ENCODE peak calls at places on chromosomes 16 and 17, in ten cellular contexts. J is GM12865; O is right cardiac atrium; T is tibial artery; K is astrocyte of the cerebellum; F is bronchial epithelial cell; R is left ventricle myocardium inferior; H is suprapubic skin; M is heart left ventricle; A is CD4-positive, alpha-beta memory T cell. S is an unnamed sample.

GRCh38 chr16:68760671-68761275 is 23.7 kb downstream of the CDH1 start:
- DNase-seq in A (no peak), J (peak; percentile 97), O (no peak), T (no peak), F (peak; percentile 96), H (no peak), R (no peak), K (no peak), M (no peak), S (no peak)

GRCh38 chr17:58529275-58529674 is 14.8 kb upstream of the MTMR4 start:
- DNase-seq in M (no peak), J (no peak), H (no peak), R (no peak), T (no peak), F (no peak), O (no peak), A (no peak), K (no peak), S (no peak)

GRCh38 chr17:80482058-80482318 is 5.6 kb upstream of the NPTX1 start:
- DNase-seq in K (no peak), H (no peak), M (no peak), T (no peak), O (peak; percentile 27), R (no peak), J (no peak), A (no peak), F (no peak), S (no peak)

GRCh38 chr16:56354016-56354415 is 71.3 kb downstream of the AMFR start:
- DNase-seq in T (peak; percentile 19), O (no peak), R (no peak), A (no peak), H (peak; percentile 49), K (no peak), M (peak; percentile 6), J (no peak), F (no peak), S (no peak)

GRCh38 chr17:57518587-57519118 is 226.4 kb downstream of the CCDC182 start:
- DNase-seq in R (peak; percentile 66), A (no peak), O (peak; percentile 89), M (peak; percentile 87), J (no peak), T (no peak), H (no peak), K (no peak), F (no peak), S (no peak)

GRCh38 chr17:41013181-41013580 is 4.3 kb upstream of the KRTAP3-1 start:
- DNase-seq in T (no peak), H (no peak), M (no peak), J (no peak), R (no peak), F (peak; percentile 33), A (no peak), O (no peak), K (no peak), S (no peak)

GRCh38 chr17:50426814-50427787 is 1.1 kb downstream of the ACSF2 start:
- DNase-seq in O (peak; percentile 57), A (no peak), T (peak; percentile 27), J (peak; percentile 55), M (peak; percentile 50), K (no peak), R (peak; percentile 17), F (peak; percentile 42), H (no peak), S (no peak)

GRCh38 chr16:75225678-75226515 is 7.1 kb downstream of the CTRB1 start:
- DNase-seq in F (no peak), J (no peak), K (no peak), T (no peak), M (peak; percentile 43), H (peak; percentile 66), O (peak; percentile 72), A (no peak), R (no peak), S (peak; percentile 47)

GRCh38 chr16:10521681-10522274 is 58.6 kb downstream of the EMP2 start:
- DNase-seq in A (peak; percentile 34), F (peak; percentile 62), M (peak; percentile 60), O (no peak), R (no peak), K (peak; percentile 54), J (peak; percentile 75), H (peak; percentile 71), T (peak; percentile 70), S (no peak)

GRCh38 chr16:88700636-88701482 is 5.3 kb downstream of the RNF166 start:
- DNase-seq in K (peak; percentile 37), J (peak; percentile 96), R (peak; percentile 93), H (peak; percentile 93), A (peak; percentile 95), F (peak; percentile 40), T (peak; percentile 92), O (peak; percentile 96), M (peak; percentile 96), S (peak; percentile 98)

GRCh38 chr17:13102477-13102876 is 84.7 kb upstream of the ELAC2 start:
- DNase-seq in A (no peak), F (no peak), M (no peak), J (no peak), R (no peak), T (no peak), O (no peak), K (no peak), H (no peak), S (no peak)

GRCh38 chr16:27188633-27189032 is 14.7 kb upstream of the KDM8 start:
- DNase-seq in T (no peak), K (no peak), O (no peak), M (no peak), J (no peak), R (no peak), H (no peak), A (no peak), F (no peak), S (no peak)

DNA sequence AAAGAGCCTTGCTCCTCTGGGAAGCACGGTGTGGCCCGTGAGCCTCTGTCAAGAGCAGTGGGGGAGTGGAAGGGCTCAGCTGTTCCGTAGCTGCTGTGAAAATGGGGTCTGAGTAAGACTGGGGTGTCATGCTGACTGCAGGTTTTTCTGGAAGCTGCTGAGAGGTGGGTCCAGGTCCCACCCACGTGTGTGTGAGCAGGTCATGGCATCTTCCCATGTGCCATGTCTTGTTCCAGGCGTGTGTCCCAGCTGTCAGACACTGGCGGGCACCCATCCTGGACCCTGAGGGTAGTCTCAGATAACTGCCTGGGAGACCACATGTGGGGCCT is 93.0 kb downstream of the NPIPB11 start:
- DNase-seq in O (no peak), J (no peak), K (no peak), M (no peak), T (no peak), H (no peak), R (no peak), F (no peak), A (no peak), S (no peak)
- H3K4me3 ChIP-seq in O (no peak overlapping the region), J (no peak overlapping the region), K (no peak overlapping the region), M (no peak overlapping the region), T (no peak overlapping the region), H (no peak overlapping the region), R (no peak overlapping the region), F (no peak overlapping the region), A (no peak overlapping the region), S (no peak overlapping the region)

GRCh38 chr16:83839561-83839960 is 31.8 kb downstream of the HSBP1 start:
- DNase-seq in O (no peak), A (no peak), J (no peak), T (no peak), K (no peak), M (no peak), R (no peak), H (no peak), F (no peak), S (no peak)
- H3K4me3 ChIP-seq in O (no peak overlapping the region), A (no peak overlapping the region), J (no peak overlapping the region), T (no peak overlapping the region), K (no peak overlapping the region), M (no peak overlapping the region), R (no peak overlapping the region), H (no peak overlapping the region), F (no peak overlapping the region), S (no peak overlapping the region)

DNA sequence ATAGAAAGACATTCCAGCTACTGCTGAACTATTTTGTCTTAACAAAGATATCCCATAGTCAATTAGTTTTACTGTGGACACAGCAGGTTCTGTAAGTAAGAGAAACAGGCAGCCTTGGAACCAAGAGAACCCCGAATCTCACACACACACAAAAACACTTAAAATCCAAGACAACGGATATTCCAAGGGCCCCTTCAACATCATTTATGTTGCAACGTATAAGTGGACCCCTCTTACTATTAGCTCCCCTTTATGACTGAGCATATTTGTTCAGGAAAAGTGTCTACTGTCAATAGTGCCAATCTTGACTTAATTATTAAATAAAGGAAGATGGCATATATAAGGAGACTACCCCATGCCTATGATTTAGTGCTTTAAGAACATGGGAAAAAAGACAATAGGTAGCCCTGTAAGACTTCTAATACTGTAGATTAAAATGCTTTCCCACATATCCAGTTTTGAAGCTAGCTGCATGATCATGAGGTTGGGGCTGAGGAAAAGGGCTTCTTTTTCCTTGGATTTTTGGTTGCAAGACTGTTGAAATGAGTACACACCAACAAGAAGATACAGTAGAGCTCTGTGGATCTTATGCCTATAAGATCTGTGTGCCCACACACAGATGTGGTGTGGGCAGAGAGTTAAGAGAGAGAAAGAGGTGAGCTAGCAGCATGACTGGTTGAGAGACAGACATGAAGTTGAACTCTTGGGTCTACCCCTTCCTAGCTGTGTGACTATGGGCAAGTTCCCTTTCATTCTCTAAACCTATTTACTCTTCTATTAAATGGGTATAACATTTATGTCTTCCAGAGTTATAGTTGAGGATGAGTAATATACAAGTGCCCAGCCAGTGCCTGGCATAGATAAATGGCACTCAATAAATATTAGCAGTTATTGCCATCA is 3.0 kb downstream of the MMD start:
- DNase-seq in O (no peak), K (no peak), F (no peak), A (no peak), M (no peak), R (no peak), T (no peak), J (no peak), H (no peak), S (no peak)
- H3K4me3 ChIP-seq in O (no peak overlapping the region), K (no peak overlapping the region), F (no peak overlapping the region), A (no peak overlapping the region), M (no peak overlapping the region), R (no peak overlapping the region), T (no peak overlapping the region), J (peak overlapping the region; percentile 84), H (no peak overlapping the region), S (no peak overlapping the region)

GRCh38 chr16:23786964-23787571 is 32.2 kb downstream of the CHP2 start:
- DNase-seq in M (no peak), A (no peak), H (no peak), F (no peak), J (no peak), K (no peak), T (no peak), R (no peak), O (no peak), S (no peak)
- H3K4me3 ChIP-seq in M (no peak overlapping the region), A (no peak overlapping the region), H (no peak overlapping the region), F (no peak overlapping the region), J (no peak overlapping the region), K (no peak overlapping the region), T (no peak overlapping the region), R (no peak overlapping the region), O (no peak overlapping the region), S (no peak overlapping the region)

DNA sequence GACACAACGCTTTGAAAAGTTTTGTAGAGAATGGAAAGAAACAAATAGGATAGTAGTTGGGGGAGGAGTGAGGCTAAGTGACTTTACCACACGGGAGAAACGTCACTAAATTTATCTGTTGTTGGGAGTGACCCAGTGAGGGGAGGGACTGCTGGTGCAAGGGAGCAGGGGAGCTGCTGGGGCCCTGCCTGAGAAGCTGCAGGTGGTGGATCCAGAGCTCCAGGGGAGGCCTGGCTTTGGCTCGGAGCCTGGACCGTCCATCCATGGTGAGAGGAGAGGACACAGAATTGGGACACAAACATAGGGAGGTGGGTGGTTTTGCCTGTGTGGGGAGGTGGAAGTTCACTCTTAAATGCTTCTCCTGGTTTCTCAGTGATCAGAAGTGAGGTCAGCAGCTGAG is 107.6 kb downstream of the GOSR1 start:
- DNase-seq in H (peak; percentile 10), F (no peak), K (no peak), O (no peak), R (no peak), M (no peak), J (no peak), T (no peak), A (no peak), S (no peak)
- H3K4me3 ChIP-seq in H (no peak overlapping the region), F (no peak overlapping the region), K (no peak overlapping the region), O (no peak overlapping the region), R (no peak overlapping the region), M (no peak overlapping the region), J (no peak overlapping the region), T (no peak overlapping the region), A (no peak overlapping the region), S (no peak overlapping the region)